ENCODE peak calls at places on chromosome 15, in four cellular contexts. X, F, L and N are unnamed samples.

GRCh38 chr15:62021991-62022600 is 38.2 kb downstream of the VPS13C start:
- DNase-seq in F (no peak), L (no peak), X (peak; percentile 8), N (no peak)

GRCh38 chr15:67548862-67549651 is 6.6 kb downstream of the MAP2K5 start:
- DNase-seq in L (peak; percentile 17), F (no peak), X (peak; percentile 44), N (no peak)

GRCh38 chr15:72706266-72706665 is 20.3 kb downstream of the BBS4 start:
- DNase-seq in F (no peak), X (no peak), L (no peak), N (no peak)

GRCh38 chr15:47806008-47806407 is 88.7 kb downstream of the SEMA6D start:
- DNase-seq in X (no peak), F (no peak), L (no peak), N (no peak)

GRCh38 chr15:78070049-78070698 is 7.3 kb downstream of the TBC1D2B start:
- DNase-seq in F (no peak), L (no peak), X (peak; percentile 53), N (no peak)

GRCh38 chr15:93001881-93002280 is 87.1 kb downstream of the RGMA start:
- DNase-seq in L (no peak), X (peak; percentile 16), F (no peak), N (no peak)

GRCh38 chr15:101489236-101489632 is 273 bp downstream of the PCSK6 start:
- DNase-seq in F (no peak), L (peak; percentile 73), X (no peak), N (peak; percentile 24)

GRCh38 chr15:99090011-99090699 is 14.7 kb upstream of the SYNM start:
- DNase-seq in F (no peak), L (no peak), X (peak; percentile 82), N (no peak)

GRCh38 chr15:76905855-76906254 is 715 bp upstream of the SCAPER start:
- DNase-seq in X (no peak), F (no peak), L (peak; percentile 18), N (no peak)

GRCh38 chr15:70327328-70328136 is 229.8 kb upstream of the TLE3 start:
- DNase-seq in L (no peak), F (no peak), X (no peak), N (no peak)

GRCh38 chr15:70111203-70112017 is 13.7 kb upstream of the TLE3 start:
- DNase-seq in L (peak; percentile 85), X (peak; percentile 40), F (peak; percentile 62), N (no peak)

GRCh38 chr15:63997715-63998442 is 48.4 kb downstream of the DAPK2 start:
- DNase-seq in F (no peak), L (no peak), X (no peak), N (no peak)

GRCh38 chr15:91429973-91430372 is 329.9 kb downstream of the SV2B start:
- DNase-seq in F (no peak), L (no peak), X (no peak), N (no peak)

GRCh38 chr15:67422296-67422695 is 98.6 kb upstream of the C15orf61 start:
- DNase-seq in L (no peak), X (peak; percentile 8), F (no peak), N (no peak)

GRCh38 chr15:84082739-84083138 is 152.8 kb upstream of the GOLGA6L4 start:
- DNase-seq in L (no peak), F (no peak), X (no peak), N (no peak)

GRCh38 chr15:81419304-81419943 is 45.4 kb upstream of the TMC3 start:
- DNase-seq in F (no peak), L (no peak), X (no peak), N (no peak)

GRCh38 chr15:66886241-66886675 is 179.1 kb upstream of the SMAD3 start:
- DNase-seq in L (no peak), F (no peak), X (no peak), N (peak; percentile 41)

GRCh38 chr15:54564142-54564541 is 585.9 kb downstream of the UNC13C start:
- DNase-seq in X (no peak), L (no peak), F (no peak), N (no peak)

GRCh38 chr15:92244703-92245102 is 149.0 kb upstream of the ST8SIA2 start:
- DNase-seq in F (no peak), L (no peak), X (no peak), N (no peak)

GRCh38 chr15:98904466-98905048 is 103.0 kb downstream of the PGPEP1L start:
- DNase-seq in F (no peak), L (peak; percentile 53), X (peak; percentile 39), N (no peak)

GRCh38 chr15:64507293-64507802 is 47.0 kb downstream of the ZNF609 start:
- DNase-seq in X (peak; percentile 62), L (peak; percentile 87), F (peak; percentile 77), N (no peak)

GRCh38 chr15:74821091-74821789 is 5.2 kb upstream of the CPLX3 start:
- DNase-seq in L (no peak), F (no peak), X (peak; percentile 94), N (no peak)

GRCh38 chr15:62549345-62549970 is 384.4 kb upstream of the C2CD4B start:
- DNase-seq in X (peak; percentile 53), F (no peak), L (peak; percentile 38), N (no peak)

GRCh38 chr15:32855942-32856341 is 138.1 kb downstream of the GREM1 start:
- DNase-seq in L (peak; percentile 53), X (no peak), F (no peak), N (no peak)

GRCh38 chr15:70976856-70977255 is 84.2 kb downstream of the LRRC49 start:
- DNase-seq in L (no peak), F (no peak), X (no peak), N (no peak)

GRCh38 chr15:97129684-97130083 is 799.2 kb downstream of the NR2F2 start:
- DNase-seq in L (no peak), X (no peak), F (no peak), N (no peak)

GRCh38 chr15:67923647-67923971 is 83.8 kb upstream of the RNU6-1 start:
- DNase-seq in F (peak; percentile 65), L (no peak), X (no peak), N (no peak)

GRCh38 chr15:32705450-32705849 is 12.4 kb upstream of the GREM1 start:
- DNase-seq in X (no peak), L (no peak), F (no peak), N (no peak)

GRCh38 chr15:71011503-71012155 is 103.6 kb upstream of the THSD4 start:
- DNase-seq in L (peak; percentile 55), X (peak; percentile 2), F (no peak), N (no peak)

GRCh38 chr15:50880651-50881114 is 27.8 kb upstream of the AP4E1 start:
- DNase-seq in F (no peak), X (peak; percentile 60), L (no peak), N (no peak)

GRCh38 chr15:24823473-24823872 is 131.3 kb upstream of the SNRPN start:
- DNase-seq in X (no peak), F (no peak), L (peak; percentile 84), N (no peak)

GRCh38 chr15:67824900-67825879 is at the start of gene SKOR1:
- DNase-seq in L (peak; percentile 62), X (no peak), F (no peak), N (no peak)

GRCh38 chr15:85414495-85414894 is 34.1 kb downstream of the AKAP13 start:
- DNase-seq in X (no peak), F (no peak), L (no peak), N (no peak)
- TF ChIP-seq CTCF in X (peak; percentile 71), F (peak; percentile 15), L (peak; percentile 15), N (no peak)

DNA sequence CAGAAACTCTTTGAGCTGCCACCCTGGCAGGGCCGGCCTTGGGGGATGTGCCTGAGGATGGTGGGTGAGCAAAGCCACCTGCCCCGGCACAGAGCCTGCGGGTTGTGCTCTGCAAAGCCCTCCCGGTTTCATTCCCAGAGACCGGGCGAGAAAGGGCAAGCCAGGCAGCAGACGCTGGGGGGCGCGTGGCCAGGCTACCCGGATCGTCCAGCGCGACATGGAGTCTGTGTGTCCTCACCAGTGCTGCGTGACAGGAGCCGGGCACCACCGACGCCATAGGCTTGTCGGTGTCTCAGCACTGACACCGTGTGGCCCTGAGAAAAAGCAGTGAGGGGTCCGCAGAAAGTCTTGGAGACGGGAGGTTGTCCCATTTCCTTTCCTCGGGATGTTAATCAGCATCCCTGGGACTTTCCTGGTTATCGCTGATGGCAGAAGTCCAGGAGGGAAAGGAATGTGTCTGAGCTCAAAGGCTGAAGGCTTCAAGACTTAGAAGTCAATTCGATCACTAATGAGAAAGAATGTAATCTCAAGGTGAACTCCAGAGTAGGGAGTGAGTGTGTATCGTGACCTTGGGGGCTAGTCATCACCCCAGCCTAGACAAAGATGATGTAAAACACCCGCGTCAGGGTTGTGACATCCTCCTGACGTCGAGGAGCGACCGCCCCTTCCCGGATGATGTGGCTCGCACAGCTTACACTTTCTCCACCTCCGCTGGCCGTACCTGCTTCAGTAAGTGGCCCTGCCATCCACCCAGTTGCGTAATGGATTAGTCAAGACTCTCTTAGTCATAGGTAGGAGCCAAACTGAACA is 36.3 kb upstream of the PLA2G4E start:
- DNase-seq in L (peak; percentile 91), X (peak; percentile 33), F (peak; percentile 57), N (peak; percentile 74)
- H3K4me3 ChIP-seq in L (no peak overlapping the region), X (no peak overlapping the region), F (no peak overlapping the region), N (peak overlapping the region; percentile 52)

GRCh38 chr15:85771781-85772445 is 22.8 kb downstream of the KLHL25 start:
- DNase-seq in F (peak; percentile 82), L (no peak), X (no peak), N (no peak)
- H3K27ac ChIP-seq in F (peak overlapping the region; percentile 63), L (no peak overlapping the region), X (no peak overlapping the region), N (peak overlapping the region; percentile 48)

GRCh38 chr15:44532689-44533088 is 4.3 kb upstream of the EIF3J start:
- DNase-seq in F (no peak), X (peak; percentile 35), L (no peak), N (no peak)
- TF ChIP-seq CTCF in F (no peak), X (peak; percentile 67), L (no peak), N (no peak)

GRCh38 chr15:90001062-90001682 is at the start of gene ZNF710:
- DNase-seq in X (peak; percentile 70), F (peak; percentile 49), L (peak; percentile 84), N (no peak)

GRCh38 chr15:90000175-90000923 is 775 bp upstream of the ZNF710 start:
- DNase-seq in L (peak; percentile 60), X (peak; percentile 16), F (peak; percentile 29), N (no peak)

GRCh38 chr15:89998141-89998661 is 2.9 kb upstream of the ZNF710 start:
- DNase-seq in F (no peak), X (no peak), L (peak; percentile 69), N (no peak)

GRCh38 chr15:89998923-89999675 is 2.0 kb upstream of the ZNF710 start:
- DNase-seq in L (no peak), X (no peak), F (no peak), N (no peak)

DNA sequence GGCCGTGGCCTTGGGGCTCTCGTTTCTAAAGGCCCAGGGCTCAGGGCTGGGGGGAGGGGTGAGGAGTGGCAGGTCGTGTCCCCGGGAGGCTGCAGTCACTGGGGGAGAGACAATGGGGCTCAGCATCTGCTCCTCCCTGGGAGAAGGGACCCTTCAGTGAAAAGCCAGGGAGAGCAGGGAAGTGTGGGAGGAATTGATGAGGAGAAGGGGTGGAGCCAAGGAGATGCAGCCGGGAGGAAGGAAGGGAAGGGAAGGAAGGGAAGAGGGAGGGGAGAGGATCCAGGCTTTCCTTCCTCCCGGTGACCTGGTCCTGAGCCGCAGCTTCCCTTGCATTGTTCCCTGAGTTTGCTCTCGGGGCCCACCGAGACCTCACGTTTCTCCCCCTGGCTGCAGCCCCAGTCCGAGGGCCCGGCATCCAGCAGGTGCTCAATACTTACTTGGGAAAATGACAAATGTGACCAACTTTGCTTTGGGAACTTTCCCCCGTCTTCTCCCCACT is 1.4 kb upstream of the ZNF710 start:
- DNase-seq in X (no peak), L (peak; percentile 67), F (peak; percentile 26), N (no peak)
- H3K4me3 ChIP-seq in X (no peak overlapping the region), L (peak overlapping the region; percentile 92), F (peak overlapping the region; percentile 64), N (peak overlapping the region; percentile 98)